ENCODE peak calls at places on chromosomes 2 and 18, in six cellular contexts. One of them, this sample, is unnamed.
A peak's percentile ranks its signal among the peaks of the same experiment; 100 is the strongest.

GRCh38 chr2:19216271-19216670 is 142.2 kb downstream of the OSR1 start:
- DNase-seq in naive thymus-derived CD4-positive, alpha-beta T cell: no peak
- DNase-seq in astrocyte of the spinal cord: no peak
- DNase-seq in activated T-helper 1 cell treated with Interleukin-2 at 50 U/mL for 16 hours: no peak
- DNase-seq in adrenal gland: no peak
- DNase-seq in AG04449: no peak
- DNase-seq in this sample: no peak

GRCh38 chr2:219228745-219229374 is 576 bp downstream of the ATG9A start:
- DNase-seq in astrocyte of the spinal cord: no peak
- DNase-seq in adrenal gland: no peak
- DNase-seq in naive thymus-derived CD4-positive, alpha-beta T cell: no peak
- DNase-seq in activated T-helper 1 cell treated with Interleukin-2 at 50 U/mL for 16 hours: no peak
- DNase-seq in AG04449: no peak
- DNase-seq in this sample: no peak

GRCh38 chr18:77005651-77006195 is 126.9 kb downstream of the MBP start:
- DNase-seq in AG04449: no peak
- DNase-seq in adrenal gland: no peak
- DNase-seq in naive thymus-derived CD4-positive, alpha-beta T cell: no peak
- DNase-seq in activated T-helper 1 cell treated with Interleukin-2 at 50 U/mL for 16 hours: no peak
- DNase-seq in astrocyte of the spinal cord: no peak
- DNase-seq in this sample: no peak

GRCh38 chr2:29376541-29376940 is 261.3 kb downstream of the CLIP4 start:
- DNase-seq in adrenal gland: no peak
- DNase-seq in naive thymus-derived CD4-positive, alpha-beta T cell: no peak
- DNase-seq in astrocyte of the spinal cord: no peak
- DNase-seq in AG04449: no peak
- DNase-seq in activated T-helper 1 cell treated with Interleukin-2 at 50 U/mL for 16 hours: no peak
- DNase-seq in this sample: no peak

GRCh38 chr18:59740131-59740530 is 42.9 kb upstream of the CCBE1 start:
- DNase-seq in astrocyte of the spinal cord: no peak
- DNase-seq in AG04449: no peak
- DNase-seq in adrenal gland: no peak
- DNase-seq in activated T-helper 1 cell treated with Interleukin-2 at 50 U/mL for 16 hours: no peak
- DNase-seq in naive thymus-derived CD4-positive, alpha-beta T cell: no peak
- DNase-seq in this sample: no peak

GRCh38 chr18:63994783-63995399 is 25.0 kb downstream of the SERPINB8 start:
- DNase-seq in AG04449: no peak
- DNase-seq in naive thymus-derived CD4-positive, alpha-beta T cell: no peak
- DNase-seq in adrenal gland: peak; percentile 33
- DNase-seq in astrocyte of the spinal cord: peak; percentile 45
- DNase-seq in activated T-helper 1 cell treated with Interleukin-2 at 50 U/mL for 16 hours: no peak
- DNase-seq in this sample: peak; percentile 56

GRCh38 chr18:44859751-44860458 is 179.2 kb downstream of the SETBP1 start:
- DNase-seq in astrocyte of the spinal cord: no peak
- DNase-seq in activated T-helper 1 cell treated with Interleukin-2 at 50 U/mL for 16 hours: no peak
- DNase-seq in naive thymus-derived CD4-positive, alpha-beta T cell: no peak
- DNase-seq in AG04449: no peak
- DNase-seq in adrenal gland: no peak
- DNase-seq in this sample: no peak

GRCh38 chr2:231676243-231676642 is 32.1 kb upstream of the PTMA start:
- DNase-seq in astrocyte of the spinal cord: no peak
- DNase-seq in activated T-helper 1 cell treated with Interleukin-2 at 50 U/mL for 16 hours: no peak
- DNase-seq in adrenal gland: no peak
- DNase-seq in naive thymus-derived CD4-positive, alpha-beta T cell: no peak
- DNase-seq in AG04449: no peak
- DNase-seq in this sample: no peak

GRCh38 chr2:223933098-223933800 is 11.9 kb downstream of the WDFY1 start:
- DNase-seq in adrenal gland: no peak
- DNase-seq in activated T-helper 1 cell treated with Interleukin-2 at 50 U/mL for 16 hours: no peak
- DNase-seq in AG04449: no peak
- DNase-seq in astrocyte of the spinal cord: no peak
- DNase-seq in naive thymus-derived CD4-positive, alpha-beta T cell: no peak
- DNase-seq in this sample: no peak

GRCh38 chr2:204239756-204240155 is 303.2 kb downstream of the ICOS start:
- DNase-seq in astrocyte of the spinal cord: no peak
- DNase-seq in adrenal gland: no peak
- DNase-seq in naive thymus-derived CD4-positive, alpha-beta T cell: no peak
- DNase-seq in activated T-helper 1 cell treated with Interleukin-2 at 50 U/mL for 16 hours: no peak
- DNase-seq in AG04449: no peak
- DNase-seq in this sample: no peak

GRCh38 chr2:186256540-186256939 is 229.5 kb upstream of the ZC3H15 start:
- DNase-seq in adrenal gland: no peak
- DNase-seq in astrocyte of the spinal cord: peak; percentile 65
- DNase-seq in AG04449: no peak
- DNase-seq in activated T-helper 1 cell treated with Interleukin-2 at 50 U/mL for 16 hours: no peak
- DNase-seq in naive thymus-derived CD4-positive, alpha-beta T cell: no peak
- DNase-seq in this sample: peak; percentile 16

GRCh38 chr2:233025706-233026105 is 6.8 kb upstream of the NEU2 start:
- DNase-seq in activated T-helper 1 cell treated with Interleukin-2 at 50 U/mL for 16 hours: no peak
- DNase-seq in adrenal gland: no peak
- DNase-seq in AG04449: no peak
- DNase-seq in naive thymus-derived CD4-positive, alpha-beta T cell: no peak
- DNase-seq in astrocyte of the spinal cord: no peak
- DNase-seq in this sample: no peak

GRCh38 chr2:175734679-175735078 is 267.4 kb downstream of the LNPK start:
- DNase-seq in naive thymus-derived CD4-positive, alpha-beta T cell: no peak
- DNase-seq in AG04449: no peak
- DNase-seq in adrenal gland: no peak
- DNase-seq in activated T-helper 1 cell treated with Interleukin-2 at 50 U/mL for 16 hours: no peak
- DNase-seq in astrocyte of the spinal cord: no peak
- DNase-seq in this sample: no peak

GRCh38 chr2:31812051-31812798 is 198.6 kb downstream of the MEMO1 start:
- DNase-seq in naive thymus-derived CD4-positive, alpha-beta T cell: no peak
- DNase-seq in AG04449: no peak
- DNase-seq in adrenal gland: peak; percentile 72
- DNase-seq in activated T-helper 1 cell treated with Interleukin-2 at 50 U/mL for 16 hours: no peak
- DNase-seq in astrocyte of the spinal cord: no peak
- DNase-seq in this sample: peak; percentile 27

GRCh38 chr2:238061310-238062202 is 755 bp downstream of the SCLY start:
- DNase-seq in adrenal gland: peak; percentile 18
- DNase-seq in naive thymus-derived CD4-positive, alpha-beta T cell: no peak
- DNase-seq in activated T-helper 1 cell treated with Interleukin-2 at 50 U/mL for 16 hours: peak; percentile 11
- DNase-seq in AG04449: no peak
- DNase-seq in astrocyte of the spinal cord: peak; percentile 38
- DNase-seq in this sample: peak; percentile 25

GRCh38 chr2:186474196-186474595 is 11.9 kb upstream of the ZC3H15 start:
- DNase-seq in astrocyte of the spinal cord: no peak
- DNase-seq in adrenal gland: no peak
- DNase-seq in AG04449: no peak
- DNase-seq in activated T-helper 1 cell treated with Interleukin-2 at 50 U/mL for 16 hours: no peak
- DNase-seq in naive thymus-derived CD4-positive, alpha-beta T cell: no peak
- DNase-seq in this sample: no peak

GRCh38 chr2:184527058-184527457 is 71.3 kb upstream of the ZNF804A start:
- DNase-seq in AG04449: no peak
- DNase-seq in astrocyte of the spinal cord: no peak
- DNase-seq in activated T-helper 1 cell treated with Interleukin-2 at 50 U/mL for 16 hours: no peak
- DNase-seq in naive thymus-derived CD4-positive, alpha-beta T cell: no peak
- DNase-seq in adrenal gland: no peak
- DNase-seq in this sample: no peak

GRCh38 chr2:3222636-3223035 is 155.0 kb downstream of the EIPR1 start:
- DNase-seq in activated T-helper 1 cell treated with Interleukin-2 at 50 U/mL for 16 hours: no peak
- DNase-seq in astrocyte of the spinal cord: peak; percentile 9
- DNase-seq in naive thymus-derived CD4-positive, alpha-beta T cell: no peak
- DNase-seq in adrenal gland: no peak
- DNase-seq in AG04449: no peak
- DNase-seq in this sample: peak; percentile 28

GRCh38 chr2:189581354-189582139 is 961 bp upstream of the SLC40A1 start:
- DNase-seq in astrocyte of the spinal cord: no peak
- DNase-seq in adrenal gland: peak; percentile 30
- DNase-seq in naive thymus-derived CD4-positive, alpha-beta T cell: no peak
- DNase-seq in AG04449: no peak
- DNase-seq in activated T-helper 1 cell treated with Interleukin-2 at 50 U/mL for 16 hours: no peak
- DNase-seq in this sample: no peak

GRCh38 chr2:229335877-229336346 is 64.8 kb upstream of the PID1 start:
- DNase-seq in AG04449: no peak
- DNase-seq in naive thymus-derived CD4-positive, alpha-beta T cell: no peak
- DNase-seq in adrenal gland: no peak
- DNase-seq in astrocyte of the spinal cord: no peak
- DNase-seq in activated T-helper 1 cell treated with Interleukin-2 at 50 U/mL for 16 hours: no peak
- DNase-seq in this sample: no peak